ENCODE peak calls at places on chromosomes 3 and 15, in six cellular contexts. V, T, A, Y, P and O are unnamed samples.

GRCh38 chr15:92869263-92869940 is 30.7 kb upstream of the CHD2 start:
- DNase-seq in V (no peak), T (no peak), A (peak; percentile 85), Y (no peak), P (no peak), O (no peak)

GRCh38 chr3:114764056-114764492 is 383.0 kb downstream of the ZBTB20 start:
- DNase-seq in V (peak; percentile 51), T (no peak), A (peak; percentile 47), Y (no peak), P (peak; percentile 80), O (no peak)

GRCh38 chr3:46440531-46441294 is 24.0 kb downstream of the LTF start:
- DNase-seq in V (no peak), T (no peak), A (no peak), Y (no peak), P (no peak), O (no peak)

GRCh38 chr3:169387751-169388696 is 275.5 kb downstream of the MECOM start:
- DNase-seq in V (peak; percentile 65), T (peak; percentile 79), A (peak; percentile 2), Y (no peak), P (no peak), O (peak; percentile 54)

GRCh38 chr3:172380632-172381031 is 67.6 kb downstream of the GHSR start:
- DNase-seq in V (no peak), T (no peak), A (no peak), Y (no peak), P (no peak), O (no peak)

GRCh38 chr3:53269888-53270880 is 14.4 kb upstream of the TKT start:
- DNase-seq in V (peak; percentile 93), T (peak; percentile 86), A (peak; percentile 100), Y (peak; percentile 12), P (peak; percentile 95), O (peak; percentile 92)

GRCh38 chr15:68330911-68331310 is 53.4 kb downstream of the FEM1B start:
- DNase-seq in V (peak; percentile 83), T (no peak), A (no peak), Y (no peak), P (no peak), O (no peak)

GRCh38 chr15:65783872-65784271 is 8.2 kb downstream of the DENND4A start:
- DNase-seq in V (no peak), T (no peak), A (no peak), Y (no peak), P (no peak), O (no peak)

GRCh38 chr15:45205192-45205591 is 17.4 kb upstream of the SHF start:
- DNase-seq in V (peak; percentile 79), T (no peak), A (peak; percentile 74), Y (peak; percentile 42), P (peak; percentile 75), O (no peak)

GRCh38 chr15:59537384-59537783 is 74.2 kb upstream of the GCNT3 start:
- DNase-seq in V (no peak), T (no peak), A (no peak), Y (no peak), P (no peak), O (no peak)

GRCh38 chr3:171781711-171782127 is 28.6 kb downstream of the PLD1 start:
- DNase-seq in V (no peak), T (no peak), A (peak; percentile 55), Y (no peak), P (no peak), O (no peak)

GRCh38 chr3:177051419-177051818 is 145.9 kb downstream of the TBL1XR1 start:
- DNase-seq in V (peak; percentile 17), T (no peak), A (no peak), Y (peak; percentile 64), P (no peak), O (no peak)

GRCh38 chr3:25696019-25696418 is 31.3 kb upstream of the TOP2B start:
- DNase-seq in V (no peak), T (no peak), A (no peak), Y (no peak), P (no peak), O (peak; percentile 44)

GRCh38 chr3:9875448-9875847 is 4.6 kb downstream of the CIDEC start:
- DNase-seq in V (peak; percentile 44), T (no peak), A (no peak), Y (no peak), P (no peak), O (no peak)

GRCh38 chr15:41695750-41696436 is 35.7 kb downstream of the MGA start:
- DNase-seq in V (peak; percentile 9), T (no peak), A (peak; percentile 59), Y (no peak), P (peak; percentile 16), O (no peak)

GRCh38 chr3:53803124-53803815 is 42.9 kb downstream of the CHDH start:
- DNase-seq in V (no peak), T (peak; percentile 60), A (no peak), Y (no peak), P (no peak), O (no peak)

GRCh38 chr3:170497197-170497596 is 78.5 kb downstream of the CLDN11 start:
- DNase-seq in V (no peak), T (no peak), A (no peak), Y (no peak), P (no peak), O (no peak)

GRCh38 chr15:62896969-62897486 is 145.5 kb upstream of the TPM1 start:
- DNase-seq in V (peak; percentile 92), T (peak; percentile 89), A (peak; percentile 100), Y (no peak), P (peak; percentile 71), O (peak; percentile 88)

GRCh38 chr3:9347887-9348286 is 15.0 kb upstream of the THUMPD3 start:
- DNase-seq in V (no peak), T (no peak), A (peak; percentile 91), Y (no peak), P (no peak), O (no peak)

GRCh38 chr3:67617518-67617917 is 36.9 kb downstream of the SUCLG2 start:
- DNase-seq in V (no peak), T (no peak), A (no peak), Y (no peak), P (no peak), O (no peak)

GRCh38 chr3:149673393-149673792 is 15.6 kb upstream of the WWTR1 start:
- DNase-seq in V (no peak), T (no peak), A (peak; percentile 76), Y (no peak), P (no peak), O (no peak)

GRCh38 chr3:45473841-45474240 is 85.5 kb downstream of the LARS2 start:
- DNase-seq in V (no peak), T (no peak), A (peak; percentile 48), Y (no peak), P (no peak), O (no peak)